ENCODE peak calls at places on chromosome 14, in ten cellular contexts. K is stomach, C is breast epithelium, Q is transverse colon, E is endothelial cell of umbilical vein, H is HCT116, Y is spleen, F is GM23338, N is vagina, V is prostate gland. J is an unnamed sample.

GRCh38 chr14:22838631-22839041 is 2.3 kb downstream of the MMP14 start:
- DNase-seq in K (no peak), C (no peak), Q (peak; percentile 25), E (no peak), H (no peak), Y (no peak), F (no peak), N (no peak), V (no peak), J (no peak)

GRCh38 chr14:68234101-68234905 is 414.7 kb downstream of the RAD51B start:
- DNase-seq in K (no peak), C (no peak), Q (no peak), E (no peak), H (no peak), Y (no peak), F (no peak), N (no peak), V (no peak), J (no peak)

GRCh38 chr14:24277606-24278321 is 6.4 kb upstream of the RABGGTA start:
- DNase-seq in K (no peak), C (no peak), Q (peak; percentile 24), E (no peak), H (no peak), Y (peak; percentile 83), F (no peak), N (no peak), V (no peak), J (peak; percentile 68)

GRCh38 chr14:33548606-33549005 is 402.3 kb downstream of the EGLN3 start:
- DNase-seq in K (no peak), C (no peak), Q (no peak), E (no peak), H (no peak), Y (no peak), F (no peak), N (no peak), V (no peak), J (no peak)

GRCh38 chr14:33475623-33476022 is 475.3 kb downstream of the EGLN3 start:
- DNase-seq in K (peak; percentile 47), C (no peak), Q (peak; percentile 73), E (peak; percentile 88), H (no peak), Y (no peak), F (peak; percentile 96), N (no peak), V (no peak), J (no peak)

GRCh38 chr14:64806202-64806861 is 73.4 kb downstream of the SPTB start:
- DNase-seq in K (peak; percentile 30), C (peak; percentile 32), Q (no peak), E (no peak), H (no peak), Y (peak; percentile 49), F (no peak), N (no peak), V (peak; percentile 12), J (no peak)

GRCh38 chr14:87113286-87113685 is 879.7 kb downstream of the GALC start:
- DNase-seq in K (no peak), C (no peak), Q (no peak), E (no peak), H (no peak), Y (no peak), F (peak; percentile 58), N (no peak), V (no peak), J (no peak)

GRCh38 chr14:92004062-92004461 is 35.8 kb downstream of the TRIP11 start:
- DNase-seq in K (no peak), C (no peak), Q (no peak), E (no peak), H (no peak), Y (no peak), F (no peak), N (no peak), V (no peak), J (no peak)

GRCh38 chr14:92690171-92691011 is 58.0 kb downstream of the LGMN start:
- DNase-seq in K (peak; percentile 68), C (no peak), Q (peak; percentile 29), E (peak; percentile 59), H (peak; percentile 59), Y (peak; percentile 73), F (peak; percentile 33), N (no peak), V (peak; percentile 53), J (no peak)

GRCh38 chr14:55071051-55071450 is 19.6 kb downstream of the MAPK1IP1L start:
- DNase-seq in K (no peak), C (peak; percentile 10), Q (no peak), E (peak; percentile 25), H (no peak), Y (no peak), F (no peak), N (no peak), V (no peak), J (no peak)

GRCh38 chr14:71438684-71439083 is 493.5 kb upstream of the RGS6 start:
- DNase-seq in K (no peak), C (peak; percentile 41), Q (no peak), E (no peak), H (no peak), Y (no peak), F (no peak), N (no peak), V (no peak), J (no peak)

GRCh38 chr14:61564623-61565091 is 130.7 kb upstream of the HIF1A start:
- DNase-seq in K (no peak), C (no peak), Q (no peak), E (peak; percentile 70), H (peak; percentile 76), Y (no peak), F (peak; percentile 17), N (no peak), V (no peak), J (no peak)

GRCh38 chr14:23695220-23695999 is 59.2 kb downstream of the DHRS2 start:
- DNase-seq in K (peak; percentile 49), C (no peak), Q (no peak), E (peak; percentile 66), H (no peak), Y (no peak), F (peak; percentile 72), N (no peak), V (no peak), J (no peak)

GRCh38 chr14:57136669-57137068 is 132.0 kb downstream of the EXOC5 start:
- DNase-seq in K (no peak), C (no peak), Q (no peak), E (no peak), H (no peak), Y (no peak), F (peak; percentile 18), N (no peak), V (peak; percentile 5), J (no peak)

DNA sequence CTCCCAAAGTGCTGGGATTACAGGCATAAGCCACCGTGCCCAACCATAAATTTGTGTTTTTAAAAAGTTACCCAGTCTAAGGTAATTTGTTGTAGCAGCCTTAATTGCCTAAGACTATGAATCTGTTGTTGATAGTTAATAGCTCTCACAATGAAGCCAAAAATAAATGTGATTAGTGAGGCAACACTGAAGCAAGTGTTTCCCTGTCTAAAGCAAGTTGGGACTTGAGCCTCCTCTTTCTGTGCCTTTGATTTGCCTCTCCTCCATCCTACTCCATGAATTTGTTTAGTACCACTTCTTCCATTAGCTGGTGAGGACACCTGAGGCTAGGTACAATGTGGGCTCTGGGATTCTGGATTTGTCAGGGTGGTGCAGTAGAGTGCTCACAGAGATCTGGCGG is 36.8 kb downstream of the DAAM1 start:
- DNase-seq in K (no peak), C (no peak), Q (no peak), E (no peak), H (no peak), Y (no peak), F (no peak), N (no peak), V (no peak), J (no peak)
- H3K36me3 ChIP-seq in K (no peaks in the 10 kb centered on the region), C (no peaks in the 10 kb centered on the region), Q (no peaks in the 10 kb centered on the region), E (no peaks in the 10 kb centered on the region), H (no peaks in the 10 kb centered on the region), Y (no peaks in the 10 kb centered on the region), F (no peaks in the 10 kb centered on the region), N (no peaks in the 10 kb centered on the region), V (no peaks in the 10 kb centered on the region), J (no peaks in the 10 kb centered on the region)

GRCh38 chr14:104302794-104303405 is 164.5 kb downstream of the KIF26A start:
- DNase-seq in K (no peak), C (no peak), Q (no peak), E (no peak), H (no peak), Y (no peak), F (no peak), N (no peak), V (no peak), J (no peak)

GRCh38 chr14:104301731-104302460 is 163.5 kb downstream of the KIF26A start:
- DNase-seq in K (no peak), C (no peak), Q (no peak), E (no peak), H (no peak), Y (no peak), F (no peak), N (no peak), V (no peak), J (no peak)

GRCh38 chr14:104297721-104298401 is 159.5 kb downstream of the KIF26A start:
- DNase-seq in K (no peak), C (no peak), Q (no peak), E (no peak), H (no peak), Y (peak; percentile 71), F (no peak), N (no peak), V (no peak), J (no peak)

GRCh38 chr14:104298458-104298857 is 160.1 kb downstream of the KIF26A start:
- DNase-seq in K (no peak), C (no peak), Q (no peak), E (no peak), H (no peak), Y (no peak), F (no peak), N (no peak), V (no peak), J (no peak)

GRCh38 chr14:104299993-104300761 is 161.8 kb downstream of the KIF26A start:
- DNase-seq in K (peak; percentile 62), C (no peak), Q (no peak), E (peak; percentile 51), H (no peak), Y (no peak), F (no peak), N (no peak), V (no peak), J (no peak)
- H3K4me1 ChIP-seq in K (no peaks in the 10 kb centered on the region), C (no peaks in the 10 kb centered on the region), Q (no peaks in the 10 kb centered on the region), E (peaks cover 2% of the 10 kb centered on the region), H (no peaks in the 10 kb centered on the region), Y (no peaks in the 10 kb centered on the region), F (no peaks in the 10 kb centered on the region), N (no peaks in the 10 kb centered on the region), V (no peaks in the 10 kb centered on the region), J (no peaks in the 10 kb centered on the region)

GRCh38 chr14:77027538-77028383 is 747 bp downstream of the IRF2BPL start:
- DNase-seq in K (peak; percentile 64), C (peak; percentile 74), Q (peak; percentile 75), E (peak; percentile 64), H (no peak), Y (peak; percentile 95), F (peak; percentile 58), N (no peak), V (peak; percentile 75), J (peak; percentile 74)
- TF ChIP-seq POLR2AphosphoS5 in K (no peak), C (peak; percentile 50), Q (peak; percentile 45), E (no peak), H (peak; percentile 66), Y (peak; percentile 82), F (no peak), N (no peak), V (no peak), J (peak; percentile 43)

DNA sequence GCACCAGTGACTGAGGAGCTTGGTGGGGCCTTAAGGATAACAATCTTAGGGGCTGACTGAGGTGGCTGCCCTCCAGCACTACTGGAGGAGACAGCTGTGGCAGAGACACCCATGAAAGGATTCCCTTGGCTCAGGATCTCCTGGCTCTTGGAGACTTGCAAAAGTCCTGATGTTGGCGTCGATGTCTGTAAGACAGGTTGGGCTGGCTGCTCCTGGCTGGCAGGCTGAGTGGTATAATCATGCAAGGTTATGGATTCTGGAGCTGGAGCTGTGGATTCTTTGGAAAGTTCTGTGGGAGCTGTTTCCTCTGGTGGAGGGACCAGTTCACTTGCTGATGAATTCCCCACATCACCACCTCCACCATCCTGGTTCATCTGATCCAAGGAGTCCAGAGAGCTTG is 24.8 kb downstream of the CHD8 start:
- DNase-seq in K (no peak), C (no peak), Q (no peak), E (no peak), H (no peak), Y (no peak), F (no peak), N (no peak), V (peak; percentile 39), J (no peak)
- H3K36me3 ChIP-seq in K (peaks cover 37% of the 10 kb centered on the region), C (peaks cover 8% of the 10 kb centered on the region), Q (no peaks in the 10 kb centered on the region), E (peaks cover 17% of the 10 kb centered on the region), H (peaks cover 48% of the 10 kb centered on the region), Y (peaks cover 3% of the 10 kb centered on the region), F (peaks cover 46% of the 10 kb centered on the region), N (peaks cover 50% of the 10 kb centered on the region), V (peaks cover 23% of the 10 kb centered on the region), J (peaks cover 29% of the 10 kb centered on the region)